ENCODE peak calls at places on chromosomes 3 and 15, in six cellular contexts. W is HepG2, I is WTC11, E is H1, F is K562, C is GM12878. P is an unnamed sample.

GRCh38 chr3:17795280-17795679 is 52.8 kb upstream of the TBC1D5 start:
- DNase-seq in W (no peak), I (no peak), E (no peak), F (no peak), C (no peak), P (no peak)

GRCh38 chr3:187979543-187979942 is 174.4 kb upstream of the LPP start:
- DNase-seq in W (no peak), I (no peak), E (no peak), F (no peak), C (no peak), P (no peak)

GRCh38 chr15:98858610-98859023 is 149.0 kb downstream of the PGPEP1L start:
- DNase-seq in W (no peak), I (no peak), E (no peak), F (no peak), C (no peak), P (no peak)

GRCh38 chr3:108125550-108126071 is 34.8 kb upstream of the CD47 start:
- DNase-seq in W (no peak), I (no peak), E (no peak), F (peak), C (peak), P (no peak)

GRCh38 chr3:182248349-182248880 is 536.7 kb downstream of the SOX2 start:
- DNase-seq in W (peak), I (no peak), E (no peak), F (peak), C (no peak), P (no peak)

GRCh38 chr3:103712320-103713008 is 1277.6 kb downstream of the ZPLD1 start:
- DNase-seq in W (no peak), I (no peak), E (no peak), F (no peak), C (no peak), P (peak)

GRCh38 chr15:77839970-77840609 is 207.4 kb upstream of the LINGO1 start:
- DNase-seq in W (no peak), I (no peak), E (no peak), F (no peak), C (no peak), P (no peak)

GRCh38 chr3:170809975-170810357 is 60.0 kb downstream of the RPL22L1 start:
- DNase-seq in W (no peak), I (no peak), E (no peak), F (no peak), C (no peak), P (no peak)

GRCh38 chr3:157159037-157159761 is 748 bp downstream of the CCNL1 start:
- DNase-seq in W (peak), I (peak), E (no peak), F (no peak), C (no peak), P (peak)

GRCh38 chr3:188583476-188584161 is 429.7 kb downstream of the LPP start:
- DNase-seq in W (no peak), I (no peak), E (no peak), F (no peak), C (no peak), P (no peak)

GRCh38 chr3:116441652-116442051 is 3.6 kb downstream of the LSAMP start:
- DNase-seq in W (no peak), I (no peak), E (no peak), F (no peak), C (no peak), P (no peak)

GRCh38 chr3:127464642-127465041 is 125.9 kb downstream of the TPRA1 start:
- DNase-seq in W (no peak), I (no peak), E (no peak), F (no peak), C (no peak), P (no peak)

GRCh38 chr3:107416138-107416537 is 38.9 kb downstream of the CCDC54 start:
- DNase-seq in W (no peak), I (no peak), E (no peak), F (no peak), C (no peak), P (no peak)

GRCh38 chr15:70095387-70096214 is 2.1 kb downstream of the TLE3 start:
- DNase-seq in W (no peak), I (peak), E (no peak), F (peak), C (no peak), P (peak)

GRCh38 chr15:81529444-81529950 is 155.5 kb upstream of the TMC3 start:
- DNase-seq in W (no peak), I (no peak), E (no peak), F (no peak), C (no peak), P (no peak)

GRCh38 chr15:32872606-32873291 is 154.9 kb downstream of the GREM1 start:
- DNase-seq in W (no peak), I (no peak), E (no peak), F (no peak), C (no peak), P (no peak)

GRCh38 chr3:178900244-178900643 is 171.4 kb downstream of the ZMAT3 start:
- DNase-seq in W (no peak), I (no peak), E (no peak), F (no peak), C (no peak), P (no peak)

GRCh38 chr3:127547761-127548605 is 42.5 kb downstream of the TPRA1 start:
- DNase-seq in W (peak), I (peak), E (peak), F (peak), C (no peak), P (peak)

GRCh38 chr3:51681453-51681852 is 10.4 kb downstream of the TEX264 start:
- DNase-seq in W (no peak), I (no peak), E (no peak), F (no peak), C (no peak), P (no peak)

GRCh38 chr3:141104151-141104741 is 53.1 kb downstream of the SPSB4 start:
- DNase-seq in W (no peak), I (no peak), E (no peak), F (no peak), C (no peak), P (no peak)

GRCh38 chr3:171810278-171811058 is at the start of gene PLD1:
- DNase-seq in W (peak), I (peak), E (no peak), F (peak), C (no peak), P (peak)

GRCh38 chr3:195892355-195893120 is 15.8 kb downstream of the TNK2 start:
- DNase-seq in W (peak), I (no peak), E (no peak), F (no peak), C (no peak), P (no peak)

GRCh38 chr3:149463921-149464320 is 10.6 kb upstream of the TM4SF4 start:
- DNase-seq in W (no peak), I (no peak), E (no peak), F (no peak), C (no peak), P (no peak)

GRCh38 chr3:170274641-170275040 is 52.4 kb downstream of the PRKCI start:
- DNase-seq in W (no peak), I (no peak), E (no peak), F (no peak), C (no peak), P (no peak)

GRCh38 chr3:141370065-141370533 is 1.8 kb downstream of the ZBTB38 start:
- DNase-seq in W (peak), I (peak), E (no peak), F (peak), C (peak), P (peak)

GRCh38 chr3:66889758-66890576 is 108.1 kb upstream of the KBTBD8 start:
- DNase-seq in W (no peak), I (no peak), E (no peak), F (no peak), C (no peak), P (peak)

GRCh38 chr3:71415708-71416108 is 167.8 kb downstream of the FOXP1 start:
- DNase-seq in W (peak), I (no peak), E (no peak), F (no peak), C (no peak), P (no peak)

GRCh38 chr3:14290631-14291385 is 111.6 kb upstream of the SLC6A6 start:
- DNase-seq in W (no peak), I (no peak), E (no peak), F (no peak), C (no peak), P (peak)

GRCh38 chr15:42133892-42134502 is 22.4 kb downstream of the PLA2G4F start:
- DNase-seq in W (peak), I (peak), E (peak), F (peak), C (no peak), P (peak)

GRCh38 chr3:6242104-6242503 is 618.8 kb upstream of the GRM7 start:
- DNase-seq in W (no peak), I (no peak), E (no peak), F (no peak), C (no peak), P (no peak)

GRCh38 chr3:105868450-105868744 is 415 bp downstream of the CBLB start:
- DNase-seq in W (peak), I (peak), E (no peak), F (peak), C (no peak), P (peak)

GRCh38 chr3:33440328-33440577 is at the start of gene UBP1:
- DNase-seq in W (no peak), I (peak), E (no peak), F (no peak), C (no peak), P (no peak)

GRCh38 chr15:85564686-85565085 is 184.3 kb downstream of the AKAP13 start:
- DNase-seq in W (no peak), I (no peak), E (no peak), F (no peak), C (no peak), P (no peak)

GRCh38 chr15:34789326-34789725 is 6.0 kb downstream of the ACTC1 start:
- DNase-seq in W (no peak), I (no peak), E (no peak), F (no peak), C (no peak), P (no peak)

GRCh38 chr15:26028086-26028740 is 165.1 kb upstream of the ATP10A start:
- DNase-seq in W (no peak), I (no peak), E (no peak), F (no peak), C (no peak), P (peak)

GRCh38 chr3:131072099-131072559 is 45.5 kb downstream of the NEK11 start:
- DNase-seq in W (no peak), I (no peak), E (no peak), F (peak), C (no peak), P (no peak)

GRCh38 chr3:131072845-131073244 is 46.2 kb downstream of the NEK11 start:
- DNase-seq in W (no peak), I (no peak), E (no peak), F (no peak), C (no peak), P (no peak)

DNA sequence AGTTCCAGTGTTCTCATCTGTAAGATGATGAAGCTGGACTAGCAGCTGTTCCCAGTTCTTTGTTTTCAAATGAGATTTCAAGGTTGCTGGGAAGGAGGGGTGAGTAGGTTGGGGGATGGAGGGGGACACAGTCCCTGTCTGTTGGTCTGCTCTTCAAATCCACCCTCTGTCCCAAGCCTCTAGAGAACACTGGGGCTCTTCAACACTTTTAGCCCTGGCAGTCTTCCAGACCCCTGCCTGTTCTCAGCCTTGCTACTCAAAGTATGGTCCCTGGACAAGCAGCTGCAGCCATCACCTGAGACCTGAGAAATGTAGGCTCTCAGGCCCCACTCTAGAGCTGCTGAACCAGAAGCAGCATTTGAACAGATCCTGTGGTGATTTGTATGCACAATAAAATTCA is 41.3 kb downstream of the NEK11 start:
- DNase-seq in W (no peak), I (no peak), E (no peak), F (no peak), C (no peak), P (no peak)
- TF ChIP-seq CREB1 in W (no peak), I (no peak), E (no peak), F (no peak), C (no peak), P (no peak)

GRCh38 chr3:58383904-58384303 is 49.7 kb downstream of the PDHB start:
- DNase-seq in W (no peak), I (no peak), E (no peak), F (no peak), C (no peak), P (no peak)

GRCh38 chr3:58379351-58380073 is 46.8 kb downstream of the PXK start:
- DNase-seq in W (no peak), I (no peak), E (no peak), F (no peak), C (no peak), P (peak)

GRCh38 chr3:58384381-58385090 is 49.1 kb downstream of the PDHB start:
- DNase-seq in W (no peak), I (no peak), E (no peak), F (no peak), C (no peak), P (no peak)

GRCh38 chr3:58386966-58387365 is 46.7 kb downstream of the PDHB start:
- DNase-seq in W (no peak), I (no peak), E (no peak), F (no peak), C (no peak), P (peak)

GRCh38 chr3:58383476-58383875 is 50.2 kb downstream of the PDHB start:
- DNase-seq in W (no peak), I (no peak), E (no peak), F (no peak), C (no peak), P (no peak)
- TF ChIP-seq CREB1 in W (no peak), I (no peak), E (no peak), F (no peak), C (no peak), P (no peak)

GRCh38 chr15:48112242-48112641 is 8.5 kb upstream of the SLC24A5 start:
- DNase-seq in W (peak), I (peak), E (peak), F (no peak), C (no peak), P (peak)
- TF ChIP-seq CREB1 in W (no peak), I (no peak), E (no peak), F (no peak), C (no peak), P (no peak)

GRCh38 chr3:112378989-112379692 is 46.2 kb downstream of the CD200 start:
- DNase-seq in W (no peak), I (no peak), E (no peak), F (no peak), C (no peak), P (peak)
- TF ChIP-seq CREB1 in W (no peak), I (no peak), E (no peak), F (no peak), C (no peak), P (no peak)

DNA sequence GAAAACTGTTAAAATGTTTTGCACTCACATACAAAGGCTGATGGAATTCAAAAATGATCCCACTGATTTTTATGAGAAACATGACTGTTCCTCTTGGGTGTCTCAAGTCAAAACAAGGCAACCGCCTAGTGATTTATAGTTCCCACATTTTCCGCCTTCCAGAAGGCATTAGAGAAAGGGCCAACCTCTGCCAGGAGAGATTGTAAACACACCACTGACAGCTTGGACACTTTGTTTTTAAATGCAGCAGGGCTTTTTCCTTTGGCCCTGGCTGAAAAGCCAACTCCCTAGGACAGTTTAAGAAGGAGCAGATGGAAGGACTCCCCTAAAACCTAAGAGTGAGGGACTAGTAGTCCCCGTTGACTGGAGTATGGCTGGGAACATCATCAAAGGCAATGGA is 27.8 kb downstream of the PARP16 start:
- DNase-seq in W (no peak), I (no peak), E (no peak), F (no peak), C (no peak), P (no peak)
- TF ChIP-seq CREB1 in W (no peak), I (no peak), E (no peak), F (no peak), C (no peak), P (no peak)

GRCh38 chr3:129184396-129184656 is 630 bp upstream of the CNBP start:
- DNase-seq in W (peak), I (no peak), E (no peak), F (no peak), C (no peak), P (peak)
- TF ChIP-seq CREB1 in W (no peak), I (no peak), E (no peak), F (no peak), C (no peak), P (no peak)

DNA sequence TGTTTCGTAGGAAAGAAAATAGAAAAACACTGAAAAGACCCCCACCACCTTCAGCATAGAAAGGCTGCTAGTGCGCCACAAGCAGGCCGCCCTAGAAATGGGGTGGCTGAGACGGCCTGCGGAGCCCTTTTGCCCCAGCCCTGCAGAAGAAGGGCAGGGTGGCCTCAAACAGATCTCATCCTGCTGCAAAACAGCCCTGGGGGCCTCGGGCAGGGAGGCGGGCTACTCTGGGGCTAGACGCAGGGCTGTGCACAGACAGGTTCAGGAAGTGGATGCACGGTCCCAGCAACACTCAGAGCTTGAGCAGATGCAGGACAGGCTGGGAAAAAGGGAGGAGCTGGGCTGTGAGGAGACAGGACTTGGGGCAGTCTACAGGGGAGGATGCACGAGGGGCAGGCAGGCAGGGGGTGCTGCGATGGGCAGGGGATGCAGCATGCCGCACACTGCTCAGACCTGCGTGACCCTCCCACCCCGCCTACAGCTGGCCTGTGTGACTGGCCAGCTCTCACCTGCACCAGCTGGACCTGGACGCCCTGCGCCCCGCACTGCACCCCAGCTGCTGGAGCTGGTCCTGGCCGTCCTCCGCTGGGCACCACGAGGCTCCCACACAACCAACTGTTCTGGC is 34.3 kb downstream of the ZXDC start:
- DNase-seq in W (no peak), I (no peak), E (no peak), F (no peak), C (no peak), P (no peak)
- TF ChIP-seq CREB1 in W (no peak), I (no peak), E (no peak), F (no peak), C (no peak), P (no peak)

DNA sequence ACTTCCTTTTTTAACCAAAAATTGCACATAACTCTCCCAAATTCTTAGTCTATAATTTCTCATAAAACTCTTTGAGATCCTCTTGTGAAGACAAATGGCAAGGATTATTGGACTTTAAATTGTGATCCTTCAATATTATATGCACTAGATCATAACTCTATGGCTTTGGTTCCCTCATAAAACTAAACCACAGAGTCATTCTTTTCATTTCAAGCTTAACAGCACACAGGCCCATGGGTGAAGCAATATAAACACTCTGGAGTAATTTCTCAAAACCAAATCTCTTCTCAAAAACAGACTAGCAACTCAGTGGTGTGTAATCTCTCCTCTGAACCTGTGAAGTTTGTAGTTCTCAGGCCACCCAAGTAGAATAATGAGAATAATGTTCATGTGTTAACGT is 171.0 kb upstream of the NECTIN3 start:
- DNase-seq in W (no peak), I (no peak), E (no peak), F (no peak), C (no peak), P (no peak)
- TF ChIP-seq CREB1 in W (no peak), I (no peak), E (no peak), F (no peak), C (no peak), P (no peak)

P was measured in GM23338.